ENCODE peak calls at places on chromosomes 13 and 19, in four cellular contexts. K is AG08395, W is fibroblast of lung, Z is ELR. Y is an unnamed sample.

GRCh38 chr13:98454389-98454881 is 122.5 kb downstream of the STK24 start:
- DNase-seq in K (peak), W (peak), Z (peak), Y (peak)

GRCh38 chr19:1245884-1246816 is 2.2 kb upstream of the MIDN start:
- DNase-seq in K (no peak), W (no peak), Z (no peak), Y (no peak)

GRCh38 chr13:38914070-38914469 is 76.6 kb downstream of the STOML3 start:
- DNase-seq in K (no peak), W (no peak), Z (no peak), Y (no peak)

GRCh38 chr19:1374250-1374577 is 9.5 kb upstream of the NDUFS7 start:
- DNase-seq in K (no peak), W (no peak), Z (no peak), Y (no peak)

GRCh38 chr19:17125728-17126677 is 50.4 kb downstream of the MYO9B start:
- DNase-seq in K (peak), W (peak), Z (no peak), Y (peak)

GRCh38 chr19:17380426-17381138 is 3.4 kb upstream of the PLVAP start:
- DNase-seq in K (no peak), W (no peak), Z (no peak), Y (no peak)

GRCh38 chr19:5286465-5287029 is 54.1 kb downstream of the PTPRS start:
- DNase-seq in K (no peak), W (no peak), Z (no peak), Y (no peak)

GRCh38 chr13:30744686-30745085 is 9.3 kb downstream of the ALOX5AP start:
- DNase-seq in K (no peak), W (no peak), Z (no peak), Y (no peak)

Y was measured in AG08396.